ENCODE peak calls at places on chromosomes 16 and 17, in seven cellular contexts. One of them, this sample, is unnamed.

GRCh38 chr16:60905806-60906205 is 1130.4 kb downstream of the CDH8 start:
- DNase-seq in H1: no peak
- DNase-seq in stomach: no peak
- DNase-seq in adrenal gland: no peak
- DNase-seq in HepG2: no peak
- DNase-seq in body of pancreas: no peak
- DNase-seq in tibial nerve: no peak
- DNase-seq in this sample: no peak

GRCh38 chr17:45147581-45148182 is 593 bp upstream of the HEXIM1 start:
- DNase-seq in adrenal gland: peak
- DNase-seq in HepG2: peak
- DNase-seq in body of pancreas: peak
- DNase-seq in tibial nerve: peak
- DNase-seq in H1: peak
- DNase-seq in stomach: peak
- DNase-seq in this sample: peak

GRCh38 chr16:23991044-23991443 is 155.3 kb downstream of the PRKCB start:
- DNase-seq in body of pancreas: no peak
- DNase-seq in tibial nerve: no peak
- DNase-seq in adrenal gland: no peak
- DNase-seq in HepG2: no peak
- DNase-seq in H1: no peak
- DNase-seq in stomach: no peak
- DNase-seq in this sample: no peak

GRCh38 chr17:82011617-82012481 is 10.8 kb downstream of the CENPX start:
- DNase-seq in H1: no peak
- DNase-seq in tibial nerve: no peak
- DNase-seq in HepG2: no peak
- DNase-seq in stomach: no peak
- DNase-seq in adrenal gland: no peak
- DNase-seq in body of pancreas: no peak
- DNase-seq in this sample: no peak

GRCh38 chr17:63189082-63189481 is 223.0 kb downstream of the TANC2 start:
- DNase-seq in HepG2: no peak
- DNase-seq in H1: no peak
- DNase-seq in stomach: no peak
- DNase-seq in body of pancreas: no peak
- DNase-seq in tibial nerve: no peak
- DNase-seq in adrenal gland: no peak
- DNase-seq in this sample: no peak

GRCh38 chr16:29784901-29785500 is 5.5 kb upstream of the KIF22 start:
- DNase-seq in stomach: peak
- DNase-seq in H1: peak
- DNase-seq in tibial nerve: peak
- DNase-seq in HepG2: no peak
- DNase-seq in body of pancreas: peak
- DNase-seq in adrenal gland: peak
- DNase-seq in this sample: peak

GRCh38 chr17:81396722-81397313 is 1.6 kb downstream of the BAHCC1 start:
- DNase-seq in HepG2: no peak
- DNase-seq in stomach: peak
- DNase-seq in tibial nerve: no peak
- DNase-seq in H1: peak
- DNase-seq in adrenal gland: peak
- DNase-seq in body of pancreas: no peak
- DNase-seq in this sample: no peak

GRCh38 chr17:50841277-50841948 is 6.0 kb downstream of the WFIKKN2 start:
- DNase-seq in tibial nerve: no peak
- DNase-seq in body of pancreas: no peak
- DNase-seq in H1: no peak
- DNase-seq in stomach: no peak
- DNase-seq in adrenal gland: no peak
- DNase-seq in HepG2: no peak
- DNase-seq in this sample: no peak

GRCh38 chr16:27097671-27098275 is 31.0 kb downstream of the C16orf82 start:
- DNase-seq in tibial nerve: peak
- DNase-seq in HepG2: no peak
- DNase-seq in body of pancreas: peak
- DNase-seq in H1: no peak
- DNase-seq in stomach: no peak
- DNase-seq in adrenal gland: peak
- DNase-seq in this sample: peak

GRCh38 chr17:38447502-38448095 is 19.3 kb downstream of the ARHGAP23 start:
- DNase-seq in tibial nerve: no peak
- DNase-seq in stomach: no peak
- DNase-seq in HepG2: no peak
- DNase-seq in adrenal gland: no peak
- DNase-seq in body of pancreas: no peak
- DNase-seq in H1: no peak
- DNase-seq in this sample: no peak

GRCh38 chr16:70454221-70455034 is at the start of gene FCSK:
- DNase-seq in tibial nerve: peak
- DNase-seq in body of pancreas: peak
- DNase-seq in adrenal gland: peak
- DNase-seq in HepG2: peak
- DNase-seq in stomach: peak
- DNase-seq in H1: peak
- DNase-seq in this sample: peak

DNA sequence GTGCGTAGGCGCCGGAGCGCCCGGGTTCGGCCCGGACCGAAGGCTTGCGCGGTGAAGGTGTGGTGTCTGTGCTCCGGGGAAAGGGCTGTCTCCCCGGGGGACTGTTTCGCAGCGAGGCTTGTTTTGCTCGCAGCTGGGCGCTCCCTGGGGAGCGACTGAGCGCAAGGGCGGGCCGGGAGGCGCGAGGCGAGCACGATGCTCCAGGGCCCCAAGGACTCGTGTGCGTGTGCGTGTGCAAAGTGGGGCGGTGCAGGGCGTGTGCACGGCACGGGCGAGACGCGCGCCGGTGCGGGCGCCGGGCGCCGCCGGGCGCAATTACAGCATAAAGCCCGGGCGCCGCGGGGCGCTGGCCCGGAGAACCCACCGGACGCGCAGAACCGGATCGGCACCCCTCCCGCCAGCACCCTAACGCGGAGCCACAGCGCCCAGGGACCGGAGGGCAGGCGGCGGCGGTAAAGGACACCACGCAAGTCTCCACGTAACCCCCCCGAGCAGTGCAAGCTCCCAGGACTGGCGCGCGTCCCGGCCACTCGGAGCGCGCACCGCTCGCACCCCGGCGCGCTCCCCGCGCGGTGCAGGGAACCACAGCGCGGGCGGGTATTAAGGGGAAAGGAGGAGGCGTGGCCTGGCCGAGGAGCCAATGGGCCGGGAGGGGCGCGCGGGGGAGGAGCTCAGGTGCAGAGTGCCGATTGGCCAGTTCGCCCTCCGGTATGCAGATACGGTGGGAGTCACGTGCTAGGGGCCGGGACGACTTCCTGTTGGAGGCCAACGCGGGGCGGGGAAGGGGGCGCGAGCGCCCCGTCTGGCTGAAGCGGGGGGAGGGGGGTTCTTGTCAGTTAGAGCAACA is at the start of gene TNRC6C:
- DNase-seq in adrenal gland: peak
- DNase-seq in H1: peak
- DNase-seq in stomach: peak
- DNase-seq in tibial nerve: peak
- DNase-seq in body of pancreas: peak
- DNase-seq in HepG2: peak
- DNase-seq in this sample: peak
- TF ChIP-seq POLR2A in adrenal gland: peak
- TF ChIP-seq POLR2A in H1: peak
- TF ChIP-seq POLR2A in stomach: peak
- TF ChIP-seq POLR2A in tibial nerve: peak
- TF ChIP-seq POLR2A in body of pancreas: peak
- TF ChIP-seq POLR2A in HepG2: peak
- TF ChIP-seq POLR2A in this sample: peak

GRCh38 chr16:72901012-72901411 is 146.9 kb downstream of the ZFHX3 start:
- DNase-seq in stomach: no peak
- DNase-seq in tibial nerve: no peak
- DNase-seq in adrenal gland: no peak
- DNase-seq in HepG2: no peak
- DNase-seq in H1: no peak
- DNase-seq in body of pancreas: no peak
- DNase-seq in this sample: no peak
- H3K4me3 ChIP-seq in stomach: no peak
- H3K4me3 ChIP-seq in tibial nerve: no peak
- H3K4me3 ChIP-seq in adrenal gland: no peak
- H3K4me3 ChIP-seq in HepG2: no peak
- H3K4me3 ChIP-seq in H1: no peak
- H3K4me3 ChIP-seq in body of pancreas: no peak
- H3K4me3 ChIP-seq in this sample: no peak

DNA sequence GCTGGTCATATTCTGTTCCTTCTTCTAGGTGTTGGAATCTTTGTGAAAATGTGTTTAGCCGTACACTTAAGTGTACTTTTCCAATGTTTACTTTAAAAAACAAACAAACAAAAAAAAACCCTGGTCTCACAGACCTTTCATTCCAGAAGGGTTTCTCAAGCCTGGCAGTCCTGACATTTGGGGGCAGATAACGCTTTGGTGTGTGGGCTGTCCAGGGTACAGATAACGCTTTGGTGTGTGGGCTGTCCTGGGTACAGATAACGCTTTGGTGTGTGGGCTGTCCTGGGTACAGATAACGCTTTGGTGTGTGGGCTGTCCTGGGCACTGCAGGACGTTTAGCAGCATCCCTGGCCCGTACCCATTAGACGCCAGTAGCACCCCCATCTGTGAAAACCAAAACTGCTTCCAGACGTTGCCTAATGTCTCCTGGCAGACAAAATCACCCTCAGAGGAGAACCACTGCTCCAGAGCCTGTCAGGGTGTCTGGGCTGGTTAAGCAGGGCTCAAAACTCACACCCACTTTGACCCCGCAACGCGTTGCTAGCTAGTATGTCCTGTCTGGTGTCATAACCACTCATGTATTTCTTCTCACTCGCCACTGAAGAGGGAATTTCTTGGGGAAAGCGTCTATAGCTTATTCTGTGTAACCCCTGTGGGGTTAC is 15.3 kb upstream of the FLCN start:
- DNase-seq in H1: no peak
- DNase-seq in stomach: no peak
- DNase-seq in body of pancreas: no peak
- DNase-seq in tibial nerve: no peak
- DNase-seq in HepG2: no peak
- DNase-seq in adrenal gland: no peak
- DNase-seq in this sample: no peak
- TF ChIP-seq CTCF in H1: no peak
- TF ChIP-seq CTCF in stomach: no peak
- TF ChIP-seq CTCF in body of pancreas: no peak
- TF ChIP-seq CTCF in tibial nerve: no peak
- TF ChIP-seq CTCF in HepG2: no peak
- TF ChIP-seq CTCF in adrenal gland: no peak
- TF ChIP-seq CTCF in this sample: no peak

DNA sequence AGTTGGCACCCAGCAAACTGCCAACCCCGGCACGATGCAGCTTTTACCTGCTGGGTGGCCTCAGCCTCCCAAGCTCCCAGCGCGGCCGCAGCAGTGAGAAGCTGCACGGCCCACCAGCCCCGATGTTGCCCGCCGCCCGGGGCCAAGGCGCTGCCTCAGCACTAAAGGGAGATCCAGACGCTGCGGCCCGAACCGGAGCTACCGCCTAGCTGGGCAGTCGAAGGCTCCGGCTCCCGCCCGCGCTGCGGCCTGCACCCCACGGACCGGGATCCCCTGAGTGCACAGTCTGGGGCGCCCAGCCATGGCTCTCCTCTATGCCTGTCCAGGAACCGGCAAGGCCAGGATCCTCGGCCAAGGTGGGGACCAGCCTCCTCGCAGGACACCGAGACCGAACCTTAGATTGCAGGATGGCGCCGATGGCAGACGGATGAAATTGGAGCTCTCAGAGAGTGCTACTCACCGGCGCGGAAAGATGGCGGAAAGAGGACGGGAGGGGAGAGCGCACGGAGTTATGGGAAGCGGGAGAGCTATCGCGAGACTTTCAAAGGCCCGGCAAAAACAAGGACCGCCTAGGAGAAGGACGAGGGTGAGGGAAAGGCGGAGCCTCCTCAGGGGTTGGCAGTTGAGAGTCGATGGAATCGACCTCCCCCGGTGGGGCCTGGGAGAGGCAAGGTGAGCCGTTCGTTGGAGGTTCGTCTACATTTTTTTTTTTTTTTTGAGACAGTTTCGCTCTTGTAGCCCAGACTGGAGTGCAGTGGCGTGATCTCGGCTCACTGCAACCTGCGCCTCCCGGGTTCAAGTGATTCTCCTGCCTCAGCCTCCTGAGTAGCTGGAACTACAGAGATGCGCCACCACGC is at the start of gene RPS15A:
- DNase-seq in tibial nerve: peak
- DNase-seq in body of pancreas: peak
- DNase-seq in H1: peak
- DNase-seq in adrenal gland: peak
- DNase-seq in stomach: peak
- DNase-seq in HepG2: peak
- DNase-seq in this sample: peak
- TF ChIP-seq POLR2A in tibial nerve: peak
- TF ChIP-seq POLR2A in body of pancreas: peak
- TF ChIP-seq POLR2A in H1: peak
- TF ChIP-seq POLR2A in adrenal gland: peak
- TF ChIP-seq POLR2A in stomach: peak
- TF ChIP-seq POLR2A in HepG2: peak
- TF ChIP-seq POLR2A in this sample: peak